ENCODE peak calls at places on chromosomes 4 and X, in ten cellular contexts. X is NCI-H524 treated with DMSO at 0.1 percent for 48 hours, C is HS-5, F is lower leg skin, M is WTC11, V is HEK293T, U is suprapubic skin, P is iris pigment epithelial cell, G is T-helper 1 cell, R is ecto neural progenitor cell. W is an unnamed sample.

GRCh38 chrX:65920620-65921019 is 119.3 kb downstream of the VSIG4 start:
- DNase-seq in X (no peak), C (no peak), F (no peak), M (no peak), V (no peak), U (no peak), P (no peak), G (no peak), R (no peak), W (no peak)

GRCh38 chr4:89685690-89686089 is 151.3 kb downstream of the SNCA start:
- DNase-seq in X (no peak), C (no peak), F (no peak), M (no peak), V (no peak), U (no peak), P (no peak), G (no peak), R (no peak), W (no peak)

GRCh38 chrX:48676106-48676892 is 7.3 kb upstream of the WAS start:
- DNase-seq in X (peak), C (no peak), F (peak), M (peak), V (peak), U (peak), P (peak), G (peak), R (peak), W (peak)

GRCh38 chr4:56653461-56654237 is 27.4 kb downstream of the HOPX start:
- DNase-seq in X (no peak), C (no peak), F (no peak), M (no peak), V (no peak), U (no peak), P (no peak), G (no peak), R (no peak), W (no peak)

GRCh38 chr4:147581601-147582350 is 35.4 kb upstream of the TMEM184C start:
- DNase-seq in X (no peak), C (no peak), F (no peak), M (no peak), V (no peak), U (no peak), P (peak), G (no peak), R (no peak), W (no peak)

GRCh38 chr4:25863906-25864418 is 1.2 kb upstream of the SEL1L3 start:
- DNase-seq in X (no peak), C (no peak), F (no peak), M (peak), V (no peak), U (no peak), P (no peak), G (no peak), R (peak), W (no peak)

GRCh38 chr4:150949342-150949741 is 65.7 kb downstream of the LRBA start:
- DNase-seq in X (no peak), C (no peak), F (no peak), M (no peak), V (no peak), U (no peak), P (no peak), G (no peak), R (no peak), W (no peak)

GRCh38 chrX:136674270-136674986 is 26.5 kb downstream of the CD40LG start:
- DNase-seq in X (no peak), C (no peak), F (no peak), M (no peak), V (no peak), U (no peak), P (no peak), G (no peak), R (no peak), W (no peak)

W was measured in NCI-H526 treated with DMSO at 0.1 percent for 48 hours.